ENCODE peak calls at places on chromosomes 2 and 18, in eight cellular contexts. S is GM19239; I is activated naive CD8-positive, alpha-beta T cell treated with anti-CD3 and anti-CD28 coated beads, Interleukin-2, amount 50 U/mL, for 16 hours; M is ELR; A is HT1080; R is stromal cell of bone marrow; C is heart left ventricle; B is activated CD8-positive, alpha-beta memory T cell treated with anti-CD3 and anti-CD28 coated beads, Interleukin-2, amount 10 ng/mL, durations not matched to agents 7 days and 5 days. Z is an unnamed sample.

GRCh38 chr2:207143474-207144190 is 22.1 kb downstream of the KLF7 start:
- DNase-seq in B (peak; percentile 59), C (peak; percentile 78), R (peak; percentile 85), A (no peak), M (no peak), S (no peak), I (no peak), Z (peak; percentile 87)

GRCh38 chr2:206846854-206847834 is 81.7 kb downstream of the FASTKD2 start:
- DNase-seq in I (no peak), B (no peak), M (no peak), A (no peak), C (no peak), R (no peak), S (no peak), Z (no peak)

GRCh38 chr2:156659694-156660093 is 223.5 kb downstream of the GPD2 start:
- DNase-seq in A (no peak), B (no peak), C (no peak), I (no peak), R (no peak), M (no peak), S (no peak), Z (no peak)

GRCh38 chr2:65024149-65024829 is 31.9 kb upstream of the CEP68 start:
- DNase-seq in S (no peak), B (no peak), I (no peak), A (peak; percentile 76), R (peak; percentile 90), C (no peak), M (peak; percentile 65), Z (peak; percentile 82)

GRCh38 chr2:98572676-98573075 is 35.6 kb downstream of the COA5 start:
- DNase-seq in I (no peak), R (no peak), S (no peak), A (no peak), B (no peak), M (no peak), C (no peak), Z (no peak)

GRCh38 chr18:55551227-55551626 is 36.8 kb downstream of the TCF4 start:
- DNase-seq in M (no peak), I (no peak), A (no peak), S (no peak), C (no peak), R (no peak), B (no peak), Z (no peak)

GRCh38 chr18:54296017-54296416 is 26.7 kb downstream of the POLI start:
- DNase-seq in M (peak; percentile 18), I (no peak), C (no peak), S (no peak), B (no peak), R (no peak), A (no peak), Z (peak; percentile 2)

GRCh38 chr2:144630459-144631215 is 110.7 kb upstream of the ZEB2 start:
- DNase-seq in R (no peak), A (no peak), C (no peak), I (no peak), B (no peak), S (no peak), M (no peak), Z (no peak)

GRCh38 chr18:13574355-13574754 is 152.0 kb downstream of the FAM210A start:
- DNase-seq in S (no peak), I (no peak), C (no peak), R (no peak), A (no peak), M (no peak), B (peak; percentile 37), Z (no peak)

GRCh38 chr2:166332049-166332448 is 43.7 kb downstream of the SCN9A start:
- DNase-seq in S (no peak), B (no peak), C (no peak), R (no peak), M (no peak), I (no peak), A (no peak), Z (no peak)

GRCh38 chr2:237191693-237192076 is 106.0 kb downstream of the COPS8 start:
- DNase-seq in C (no peak), A (no peak), S (no peak), M (no peak), R (no peak), B (no peak), I (no peak), Z (no peak)

GRCh38 chr2:205017381-205017780 is 472.1 kb downstream of the PARD3B start:
- DNase-seq in I (no peak), B (no peak), M (no peak), R (no peak), C (no peak), A (no peak), S (no peak), Z (no peak)

GRCh38 chr2:5401258-5401657 is 290.9 kb upstream of the SOX11 start:
- DNase-seq in C (no peak), B (no peak), M (no peak), I (no peak), R (no peak), A (no peak), S (no peak), Z (no peak)

GRCh38 chr2:38925982-38926381 is 36.3 kb downstream of the ARHGEF33 start:
- DNase-seq in C (no peak), B (no peak), M (no peak), I (no peak), A (no peak), R (no peak), S (no peak), Z (no peak)

GRCh38 chr2:52572469-52572894 is 1195.1 kb upstream of the CHAC2 start:
- DNase-seq in M (no peak), C (no peak), A (no peak), I (no peak), R (no peak), S (no peak), B (no peak), Z (no peak)

GRCh38 chr2:140502951-140503630 is 1627.7 kb downstream of the LRP1B start:
- DNase-seq in M (peak; percentile 97), B (no peak), A (peak; percentile 75), R (peak; percentile 86), S (no peak), C (no peak), I (no peak), Z (no peak)

Z was measured in RPMI7951.